ENCODE peak calls at places on chromosomes 6 and 20, in seven cellular contexts. C is transverse colon, Z is OCI-LY7, B is body of pancreas, Q is left lung, H is aorta, F is uterus. I is an unnamed sample.

GRCh38 chr20:47921306-47922279 is 136.3 kb upstream of the SULF2 start:
- DNase-seq in C (no peak), Z (no peak), B (no peak), Q (no peak), H (no peak), F (no peak), I (no peak)

GRCh38 chr20:4112490-4113420 is 97.4 kb upstream of the RNF24 start:
- DNase-seq in C (peak; percentile 56), Z (no peak), B (peak; percentile 70), Q (no peak), H (peak; percentile 71), F (no peak), I (no peak)

GRCh38 chr6:7468382-7469081 is 72.9 kb upstream of the DSP start:
- DNase-seq in C (no peak), Z (no peak), B (no peak), Q (no peak), H (no peak), F (peak; percentile 29), I (no peak)

GRCh38 chr6:157280153-157280552 is 43.2 kb downstream of the TMEM242 start:
- DNase-seq in C (no peak), Z (no peak), B (no peak), Q (no peak), H (peak; percentile 39), F (no peak), I (no peak)

GRCh38 chr6:90493332-90493731 is 93.5 kb downstream of the MAP3K7 start:
- DNase-seq in C (no peak), Z (no peak), B (no peak), Q (no peak), H (no peak), F (no peak), I (no peak)

GRCh38 chr20:35903843-35904242 is 50.5 kb downstream of the SCAND1 start:
- DNase-seq in C (no peak), Z (no peak), B (no peak), Q (no peak), H (no peak), F (no peak), I (no peak)

GRCh38 chr20:63947638-63948456 is 8.4 kb downstream of the UCKL1 start:
- DNase-seq in C (no peak), Z (no peak), B (no peak), Q (no peak), H (peak; percentile 51), F (no peak), I (no peak)

GRCh38 chr6:71404967-71405278 is 116.3 kb downstream of the OGFRL1 start:
- DNase-seq in C (no peak), Z (no peak), B (no peak), Q (no peak), H (no peak), F (no peak), I (no peak)

GRCh38 chr6:88868559-88868860 is 94.9 kb downstream of the RNGTT start:
- DNase-seq in C (no peak), Z (no peak), B (no peak), Q (no peak), H (no peak), F (no peak), I (no peak)

GRCh38 chr20:19463597-19463996 is 251.2 kb downstream of the SLC24A3 start:
- DNase-seq in C (no peak), Z (no peak), B (no peak), Q (no peak), H (no peak), F (no peak), I (no peak)

GRCh38 chr6:9848094-9848493 is 566.8 kb downstream of the TFAP2A start:
- DNase-seq in C (no peak), Z (no peak), B (no peak), Q (no peak), H (no peak), F (no peak), I (no peak)

GRCh38 chr6:116030745-116031144 is 29.9 kb downstream of the FRK start:
- DNase-seq in C (no peak), Z (no peak), B (no peak), Q (no peak), H (no peak), F (no peak), I (no peak)

GRCh38 chr20:63534427-63534830 is 2.7 kb downstream of the PTK6 start:
- DNase-seq in C (no peak), Z (no peak), B (no peak), Q (no peak), H (peak; percentile 41), F (no peak), I (no peak)

GRCh38 chr6:72182337-72183246 is 296.2 kb downstream of the RIMS1 start:
- DNase-seq in C (peak; percentile 60), Z (no peak), B (peak; percentile 85), Q (peak; percentile 68), H (no peak), F (no peak), I (peak; percentile 41)

GRCh38 chr6:43851204-43851855 is 81.3 kb downstream of the VEGFA start:
- DNase-seq in C (no peak), Z (no peak), B (no peak), Q (no peak), H (no peak), F (no peak), I (no peak)

GRCh38 chr6:89862281-89862680 is 32.0 kb upstream of the GJA10 start:
- DNase-seq in C (no peak), Z (no peak), B (no peak), Q (no peak), H (no peak), F (no peak), I (no peak)

GRCh38 chr6:43226192-43226851 is 3.0 kb downstream of the DNPH1 start:
- DNase-seq in C (no peak), Z (no peak), B (no peak), Q (no peak), H (no peak), F (no peak), I (no peak)

GRCh38 chr6:88683734-88684133 is 279.7 kb downstream of the RNGTT start:
- DNase-seq in C (no peak), Z (no peak), B (no peak), Q (no peak), H (no peak), F (no peak), I (no peak)

GRCh38 chr6:45801471-45802289 is 214.0 kb downstream of the CLIC5 start:
- DNase-seq in C (no peak), Z (no peak), B (no peak), Q (no peak), H (no peak), F (no peak), I (no peak)

DNA sequence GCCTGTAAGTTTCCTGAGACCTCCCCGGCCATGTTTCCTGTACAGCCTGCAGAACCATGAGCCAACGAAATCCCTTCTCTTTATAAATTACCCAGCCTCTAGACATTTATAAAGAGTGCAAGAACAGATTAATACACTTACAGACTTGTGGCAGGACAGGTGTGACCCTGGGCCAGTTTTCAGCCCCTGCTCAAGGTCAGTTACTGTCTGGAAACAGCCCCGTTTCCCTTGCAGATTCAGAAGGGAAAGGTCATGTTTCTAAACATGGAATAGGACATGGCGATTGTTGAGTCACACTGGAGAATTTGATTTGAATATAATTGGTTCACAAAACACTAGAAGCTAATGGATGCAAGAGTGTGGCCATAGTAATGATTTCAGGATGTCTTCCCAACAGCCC is 248.8 kb downstream of the DLL1 start:
- DNase-seq in C (no peak), Z (no peak), B (no peak), Q (no peak), H (peak; percentile 12), F (no peak), I (no peak)
- H3K9me3 ChIP-seq in C (no peaks in the 10 kb centered on the region), Z (no peaks in the 10 kb centered on the region), B (no peaks in the 10 kb centered on the region), Q (no peaks in the 10 kb centered on the region), H (no peaks in the 10 kb centered on the region), F (no peaks in the 10 kb centered on the region), I (no peaks in the 10 kb centered on the region)

GRCh38 chr20:37454636-37455035 is 66.4 kb upstream of the NNAT start:
- DNase-seq in C (no peak), Z (no peak), B (no peak), Q (no peak), H (no peak), F (no peak), I (no peak)
- H3K9me3 ChIP-seq in C (no peaks in the 10 kb centered on the region), Z (no peaks in the 10 kb centered on the region), B (peaks cover 20% of the 10 kb centered on the region), Q (peaks cover 43% of the 10 kb centered on the region), H (peaks cover 16% of the 10 kb centered on the region), F (peaks cover 14% of the 10 kb centered on the region), I (no peaks in the 10 kb centered on the region)

GRCh38 chr20:49281059-49281912 is 3.4 kb upstream of the ZNFX1 start:
- DNase-seq in C (no peak), Z (peak; percentile 55), B (no peak), Q (no peak), H (no peak), F (no peak), I (no peak)

GRCh38 chr20:49278817-49279676 is 1.2 kb upstream of the ZNFX1 start:
- DNase-seq in C (peak; percentile 27), Z (peak; percentile 46), B (no peak), Q (no peak), H (no peak), F (peak; percentile 26), I (no peak)

GRCh38 chr20:49279677-49280462 is 2.0 kb upstream of the ZNFX1 start:
- DNase-seq in C (no peak), Z (peak; percentile 53), B (no peak), Q (no peak), H (no peak), F (no peak), I (no peak)

GRCh38 chr20:49281913-49282467 is 4.1 kb upstream of the ZNFX1 start:
- DNase-seq in C (no peak), Z (no peak), B (no peak), Q (no peak), H (no peak), F (no peak), I (no peak)

DNA sequence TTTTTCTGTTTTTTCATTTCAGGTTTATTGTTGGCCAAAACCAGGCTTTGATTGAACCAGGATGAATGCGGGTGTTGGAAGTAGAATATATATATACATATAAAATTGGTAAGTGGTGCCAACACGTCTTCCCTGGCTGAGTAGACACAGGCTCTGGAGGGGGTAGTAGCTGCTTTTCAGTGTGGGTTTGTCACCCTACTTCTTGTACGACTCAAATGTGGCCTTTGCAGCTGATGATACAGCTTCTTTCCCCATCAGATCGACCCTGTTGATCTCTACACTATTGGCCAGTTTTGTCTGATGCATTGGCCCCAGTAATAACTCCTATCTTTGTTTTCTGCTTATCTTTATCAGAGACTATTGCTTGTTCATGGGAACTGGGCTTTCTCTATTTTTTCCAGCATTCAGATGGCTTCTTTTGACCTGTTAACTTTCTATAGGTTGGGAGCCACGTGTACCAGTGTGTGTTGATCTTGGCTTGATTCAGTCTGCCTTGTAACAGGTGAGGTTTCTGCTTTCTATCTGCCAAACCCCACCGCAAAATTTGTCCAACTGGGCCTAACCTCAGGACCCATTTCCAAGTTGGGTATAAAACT is 2.7 kb upstream of the ZNFX1 start:
- DNase-seq in C (no peak), Z (peak; percentile 29), B (no peak), Q (no peak), H (no peak), F (no peak), I (no peak)
- H3K9me3 ChIP-seq in C (peaks cover 21% of the 10 kb centered on the region), Z (no peaks in the 10 kb centered on the region), B (peaks cover 16% of the 10 kb centered on the region), Q (peaks cover 30% of the 10 kb centered on the region), H (peaks cover 2% of the 10 kb centered on the region), F (peaks cover 1% of the 10 kb centered on the region), I (no peaks in the 10 kb centered on the region)

DNA sequence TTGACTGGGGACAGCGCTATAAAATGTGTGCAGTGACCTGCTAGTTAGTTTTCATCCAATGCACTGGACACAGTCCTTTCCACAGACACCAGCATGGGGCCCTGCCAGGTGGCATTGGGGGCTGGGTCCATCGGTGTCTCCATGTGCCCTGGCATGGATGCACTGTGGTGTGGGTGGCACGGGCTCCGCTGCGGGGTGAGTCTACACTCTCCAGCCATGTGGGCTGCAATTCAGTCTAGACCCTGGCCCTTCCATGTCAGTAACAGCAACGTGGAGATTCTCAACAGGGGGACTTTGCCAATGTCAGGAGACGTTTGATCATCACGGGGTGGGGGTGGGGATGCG is 100.0 kb downstream of the RAMACL start:
- DNase-seq in C (no peak), Z (no peak), B (no peak), Q (no peak), H (peak; percentile 40), F (no peak), I (no peak)
- H3K9me3 ChIP-seq in C (no peaks in the 10 kb centered on the region), Z (no peaks in the 10 kb centered on the region), B (no peaks in the 10 kb centered on the region), Q (no peaks in the 10 kb centered on the region), H (no peaks in the 10 kb centered on the region), F (no peaks in the 10 kb centered on the region), I (no peaks in the 10 kb centered on the region)